ENCODE peak calls at places on chromosomes 13 and 19, in five cellular contexts. One of them, this sample, is unnamed.
A peak's percentile ranks its signal among the peaks of the same experiment; 100 is the strongest.

GRCh38 chr13:83618966-83619365 is 263.3 kb downstream of the SLITRK1 start:
- DNase-seq in stimulated activated CD8-positive, alpha-beta memory T cell treated with anti-CD3 and anti-CD28 coated beads, Interleukin-4, amount 100 ng/mL, for 1 hour: no peak
- DNase-seq in substantia nigra: no peak
- DNase-seq in AG09309: peak; percentile 18
- DNase-seq in stimulated activated CD4-positive, alpha-beta T cell treated with anti-CD3 and anti-CD28 coated beads, Interleukin-4, amount 100 ng/mL, for 1 hour: no peak
- DNase-seq in this sample: no peak

GRCh38 chr13:90197722-90198121 is 1149.8 kb upstream of the MIR17HG start:
- DNase-seq in stimulated activated CD4-positive, alpha-beta T cell treated with anti-CD3 and anti-CD28 coated beads, Interleukin-4, amount 100 ng/mL, for 1 hour: no peak
- DNase-seq in AG09309: no peak
- DNase-seq in stimulated activated CD8-positive, alpha-beta memory T cell treated with anti-CD3 and anti-CD28 coated beads, Interleukin-4, amount 100 ng/mL, for 1 hour: no peak
- DNase-seq in substantia nigra: no peak
- DNase-seq in this sample: no peak

GRCh38 chr13:24223341-24224231 is 63.1 kb downstream of the SPATA13 start:
- DNase-seq in AG09309: no peak
- DNase-seq in substantia nigra: no peak
- DNase-seq in stimulated activated CD4-positive, alpha-beta T cell treated with anti-CD3 and anti-CD28 coated beads, Interleukin-4, amount 100 ng/mL, for 1 hour: no peak
- DNase-seq in stimulated activated CD8-positive, alpha-beta memory T cell treated with anti-CD3 and anti-CD28 coated beads, Interleukin-4, amount 100 ng/mL, for 1 hour: no peak
- DNase-seq in this sample: no peak

GRCh38 chr13:112897956-112898785 is 70.8 kb upstream of the MCF2L start:
- DNase-seq in substantia nigra: no peak
- DNase-seq in stimulated activated CD8-positive, alpha-beta memory T cell treated with anti-CD3 and anti-CD28 coated beads, Interleukin-4, amount 100 ng/mL, for 1 hour: no peak
- DNase-seq in stimulated activated CD4-positive, alpha-beta T cell treated with anti-CD3 and anti-CD28 coated beads, Interleukin-4, amount 100 ng/mL, for 1 hour: no peak
- DNase-seq in AG09309: no peak
- DNase-seq in this sample: no peak

GRCh38 chr13:71860547-71861131 is 6.4 kb downstream of the DACH1 start:
- DNase-seq in AG09309: no peak
- DNase-seq in stimulated activated CD8-positive, alpha-beta memory T cell treated with anti-CD3 and anti-CD28 coated beads, Interleukin-4, amount 100 ng/mL, for 1 hour: no peak
- DNase-seq in substantia nigra: no peak
- DNase-seq in stimulated activated CD4-positive, alpha-beta T cell treated with anti-CD3 and anti-CD28 coated beads, Interleukin-4, amount 100 ng/mL, for 1 hour: no peak
- DNase-seq in this sample: no peak

GRCh38 chr13:34338102-34338501 is 520.2 kb downstream of the RFC3 start:
- DNase-seq in substantia nigra: no peak
- DNase-seq in stimulated activated CD4-positive, alpha-beta T cell treated with anti-CD3 and anti-CD28 coated beads, Interleukin-4, amount 100 ng/mL, for 1 hour: no peak
- DNase-seq in AG09309: no peak
- DNase-seq in stimulated activated CD8-positive, alpha-beta memory T cell treated with anti-CD3 and anti-CD28 coated beads, Interleukin-4, amount 100 ng/mL, for 1 hour: no peak
- DNase-seq in this sample: no peak

GRCh38 chr19:11379857-11380350 is 4.2 kb downstream of the EPOR start:
- DNase-seq in AG09309: no peak
- DNase-seq in substantia nigra: no peak
- DNase-seq in stimulated activated CD4-positive, alpha-beta T cell treated with anti-CD3 and anti-CD28 coated beads, Interleukin-4, amount 100 ng/mL, for 1 hour: no peak
- DNase-seq in stimulated activated CD8-positive, alpha-beta memory T cell treated with anti-CD3 and anti-CD28 coated beads, Interleukin-4, amount 100 ng/mL, for 1 hour: no peak
- DNase-seq in this sample: no peak

GRCh38 chr13:41588899-41589298 is 131.5 kb downstream of the RGCC start:
- DNase-seq in stimulated activated CD4-positive, alpha-beta T cell treated with anti-CD3 and anti-CD28 coated beads, Interleukin-4, amount 100 ng/mL, for 1 hour: peak; percentile 45
- DNase-seq in AG09309: peak; percentile 80
- DNase-seq in stimulated activated CD8-positive, alpha-beta memory T cell treated with anti-CD3 and anti-CD28 coated beads, Interleukin-4, amount 100 ng/mL, for 1 hour: no peak
- DNase-seq in substantia nigra: no peak
- DNase-seq in this sample: peak; percentile 97

GRCh38 chr19:11159598-11160001 is 4.0 kb upstream of the SPC24 start:
- DNase-seq in stimulated activated CD8-positive, alpha-beta memory T cell treated with anti-CD3 and anti-CD28 coated beads, Interleukin-4, amount 100 ng/mL, for 1 hour: no peak
- DNase-seq in AG09309: no peak
- DNase-seq in substantia nigra: no peak
- DNase-seq in stimulated activated CD4-positive, alpha-beta T cell treated with anti-CD3 and anti-CD28 coated beads, Interleukin-4, amount 100 ng/mL, for 1 hour: no peak
- DNase-seq in this sample: peak; percentile 41

GRCh38 chr19:51387924-51388389 is at the start of gene LIM2:
- DNase-seq in stimulated activated CD4-positive, alpha-beta T cell treated with anti-CD3 and anti-CD28 coated beads, Interleukin-4, amount 100 ng/mL, for 1 hour: no peak
- DNase-seq in AG09309: no peak
- DNase-seq in substantia nigra: no peak
- DNase-seq in stimulated activated CD8-positive, alpha-beta memory T cell treated with anti-CD3 and anti-CD28 coated beads, Interleukin-4, amount 100 ng/mL, for 1 hour: no peak
- DNase-seq in this sample: no peak

GRCh38 chr13:112248406-112248760 is 127.8 kb upstream of the SPACA7 start:
- DNase-seq in stimulated activated CD8-positive, alpha-beta memory T cell treated with anti-CD3 and anti-CD28 coated beads, Interleukin-4, amount 100 ng/mL, for 1 hour: no peak
- DNase-seq in AG09309: no peak
- DNase-seq in substantia nigra: no peak
- DNase-seq in stimulated activated CD4-positive, alpha-beta T cell treated with anti-CD3 and anti-CD28 coated beads, Interleukin-4, amount 100 ng/mL, for 1 hour: no peak
- DNase-seq in this sample: no peak

GRCh38 chr19:17881701-17882100 is 10.0 kb downstream of the SLC5A5 start:
- DNase-seq in AG09309: no peak
- DNase-seq in stimulated activated CD8-positive, alpha-beta memory T cell treated with anti-CD3 and anti-CD28 coated beads, Interleukin-4, amount 100 ng/mL, for 1 hour: no peak
- DNase-seq in stimulated activated CD4-positive, alpha-beta T cell treated with anti-CD3 and anti-CD28 coated beads, Interleukin-4, amount 100 ng/mL, for 1 hour: no peak
- DNase-seq in substantia nigra: no peak
- DNase-seq in this sample: no peak

GRCh38 chr19:18173572-18174294 is at the start of gene IFI30:
- DNase-seq in AG09309: no peak
- DNase-seq in stimulated activated CD4-positive, alpha-beta T cell treated with anti-CD3 and anti-CD28 coated beads, Interleukin-4, amount 100 ng/mL, for 1 hour: peak; percentile 66
- DNase-seq in stimulated activated CD8-positive, alpha-beta memory T cell treated with anti-CD3 and anti-CD28 coated beads, Interleukin-4, amount 100 ng/mL, for 1 hour: no peak
- DNase-seq in substantia nigra: no peak
- DNase-seq in this sample: no peak

GRCh38 chr19:16066611-16067104 is 9.6 kb upstream of the TPM4 start:
- DNase-seq in substantia nigra: no peak
- DNase-seq in AG09309: no peak
- DNase-seq in stimulated activated CD8-positive, alpha-beta memory T cell treated with anti-CD3 and anti-CD28 coated beads, Interleukin-4, amount 100 ng/mL, for 1 hour: no peak
- DNase-seq in stimulated activated CD4-positive, alpha-beta T cell treated with anti-CD3 and anti-CD28 coated beads, Interleukin-4, amount 100 ng/mL, for 1 hour: peak; percentile 37
- DNase-seq in this sample: peak; percentile 76

GRCh38 chr19:39645800-39646411 is 9.8 kb upstream of the LGALS16 start:
- DNase-seq in substantia nigra: no peak
- DNase-seq in stimulated activated CD4-positive, alpha-beta T cell treated with anti-CD3 and anti-CD28 coated beads, Interleukin-4, amount 100 ng/mL, for 1 hour: peak; percentile 19
- DNase-seq in stimulated activated CD8-positive, alpha-beta memory T cell treated with anti-CD3 and anti-CD28 coated beads, Interleukin-4, amount 100 ng/mL, for 1 hour: no peak
- DNase-seq in AG09309: no peak
- DNase-seq in this sample: peak; percentile 15

GRCh38 chr19:33472696-33473624 is 48.6 kb downstream of the PEPD start:
- DNase-seq in stimulated activated CD8-positive, alpha-beta memory T cell treated with anti-CD3 and anti-CD28 coated beads, Interleukin-4, amount 100 ng/mL, for 1 hour: no peak
- DNase-seq in stimulated activated CD4-positive, alpha-beta T cell treated with anti-CD3 and anti-CD28 coated beads, Interleukin-4, amount 100 ng/mL, for 1 hour: no peak
- DNase-seq in substantia nigra: no peak
- DNase-seq in AG09309: peak; percentile 96
- DNase-seq in this sample: peak; percentile 99

GRCh38 chr13:53382008-53382407 is 353.4 kb downstream of the OLFM4 start:
- DNase-seq in stimulated activated CD4-positive, alpha-beta T cell treated with anti-CD3 and anti-CD28 coated beads, Interleukin-4, amount 100 ng/mL, for 1 hour: no peak
- DNase-seq in substantia nigra: no peak
- DNase-seq in AG09309: no peak
- DNase-seq in stimulated activated CD8-positive, alpha-beta memory T cell treated with anti-CD3 and anti-CD28 coated beads, Interleukin-4, amount 100 ng/mL, for 1 hour: no peak
- DNase-seq in this sample: no peak

GRCh38 chr13:100491164-100491847 is 97.3 kb downstream of the GGACT start:
- DNase-seq in stimulated activated CD8-positive, alpha-beta memory T cell treated with anti-CD3 and anti-CD28 coated beads, Interleukin-4, amount 100 ng/mL, for 1 hour: no peak
- DNase-seq in substantia nigra: no peak
- DNase-seq in AG09309: peak; percentile 59
- DNase-seq in stimulated activated CD4-positive, alpha-beta T cell treated with anti-CD3 and anti-CD28 coated beads, Interleukin-4, amount 100 ng/mL, for 1 hour: no peak
- DNase-seq in this sample: peak; percentile 63

GRCh38 chr13:111549464-111549863 is 229.0 kb downstream of the TEX29 start:
- DNase-seq in substantia nigra: no peak
- DNase-seq in stimulated activated CD8-positive, alpha-beta memory T cell treated with anti-CD3 and anti-CD28 coated beads, Interleukin-4, amount 100 ng/mL, for 1 hour: no peak
- DNase-seq in AG09309: no peak
- DNase-seq in stimulated activated CD4-positive, alpha-beta T cell treated with anti-CD3 and anti-CD28 coated beads, Interleukin-4, amount 100 ng/mL, for 1 hour: no peak
- DNase-seq in this sample: no peak

GRCh38 chr13:91154954-91155353 is 192.5 kb upstream of the MIR17HG start:
- DNase-seq in stimulated activated CD4-positive, alpha-beta T cell treated with anti-CD3 and anti-CD28 coated beads, Interleukin-4, amount 100 ng/mL, for 1 hour: no peak
- DNase-seq in AG09309: no peak
- DNase-seq in substantia nigra: no peak
- DNase-seq in stimulated activated CD8-positive, alpha-beta memory T cell treated with anti-CD3 and anti-CD28 coated beads, Interleukin-4, amount 100 ng/mL, for 1 hour: no peak
- DNase-seq in this sample: no peak

GRCh38 chr19:10497371-10497770 is 5.8 kb downstream of the KEAP1 start:
- DNase-seq in stimulated activated CD4-positive, alpha-beta T cell treated with anti-CD3 and anti-CD28 coated beads, Interleukin-4, amount 100 ng/mL, for 1 hour: no peak
- DNase-seq in substantia nigra: no peak
- DNase-seq in AG09309: no peak
- DNase-seq in stimulated activated CD8-positive, alpha-beta memory T cell treated with anti-CD3 and anti-CD28 coated beads, Interleukin-4, amount 100 ng/mL, for 1 hour: no peak
- DNase-seq in this sample: no peak

GRCh38 chr19:45866400-45867176 is 2.5 kb downstream of the FOXA3 start:
- DNase-seq in stimulated activated CD4-positive, alpha-beta T cell treated with anti-CD3 and anti-CD28 coated beads, Interleukin-4, amount 100 ng/mL, for 1 hour: no peak
- DNase-seq in stimulated activated CD8-positive, alpha-beta memory T cell treated with anti-CD3 and anti-CD28 coated beads, Interleukin-4, amount 100 ng/mL, for 1 hour: no peak
- DNase-seq in AG09309: no peak
- DNase-seq in substantia nigra: no peak
- DNase-seq in this sample: no peak

GRCh38 chr19:56170261-56170660 is 5.5 kb upstream of the GALP start:
- DNase-seq in stimulated activated CD4-positive, alpha-beta T cell treated with anti-CD3 and anti-CD28 coated beads, Interleukin-4, amount 100 ng/mL, for 1 hour: no peak
- DNase-seq in AG09309: peak; percentile 5
- DNase-seq in stimulated activated CD8-positive, alpha-beta memory T cell treated with anti-CD3 and anti-CD28 coated beads, Interleukin-4, amount 100 ng/mL, for 1 hour: no peak
- DNase-seq in substantia nigra: no peak
- DNase-seq in this sample: peak; percentile 43

GRCh38 chr19:5036733-5037681 is 68.1 kb downstream of the KDM4B start:
- DNase-seq in stimulated activated CD8-positive, alpha-beta memory T cell treated with anti-CD3 and anti-CD28 coated beads, Interleukin-4, amount 100 ng/mL, for 1 hour: no peak
- DNase-seq in substantia nigra: peak; percentile 31
- DNase-seq in stimulated activated CD4-positive, alpha-beta T cell treated with anti-CD3 and anti-CD28 coated beads, Interleukin-4, amount 100 ng/mL, for 1 hour: no peak
- DNase-seq in AG09309: no peak
- DNase-seq in this sample: peak; percentile 72

GRCh38 chr13:55893541-55893940 is 1247.2 kb upstream of the PRR20A start:
- DNase-seq in stimulated activated CD8-positive, alpha-beta memory T cell treated with anti-CD3 and anti-CD28 coated beads, Interleukin-4, amount 100 ng/mL, for 1 hour: no peak
- DNase-seq in AG09309: no peak
- DNase-seq in substantia nigra: no peak
- DNase-seq in stimulated activated CD4-positive, alpha-beta T cell treated with anti-CD3 and anti-CD28 coated beads, Interleukin-4, amount 100 ng/mL, for 1 hour: no peak
- DNase-seq in this sample: no peak

GRCh38 chr13:21834511-21834910 is 163.6 kb downstream of the FGF9 start:
- DNase-seq in AG09309: no peak
- DNase-seq in stimulated activated CD4-positive, alpha-beta T cell treated with anti-CD3 and anti-CD28 coated beads, Interleukin-4, amount 100 ng/mL, for 1 hour: no peak
- DNase-seq in stimulated activated CD8-positive, alpha-beta memory T cell treated with anti-CD3 and anti-CD28 coated beads, Interleukin-4, amount 100 ng/mL, for 1 hour: no peak
- DNase-seq in substantia nigra: no peak
- DNase-seq in this sample: no peak

GRCh38 chr19:17164644-17165043 is 50.5 kb upstream of the USE1 start:
- DNase-seq in substantia nigra: no peak
- DNase-seq in stimulated activated CD4-positive, alpha-beta T cell treated with anti-CD3 and anti-CD28 coated beads, Interleukin-4, amount 100 ng/mL, for 1 hour: no peak
- DNase-seq in stimulated activated CD8-positive, alpha-beta memory T cell treated with anti-CD3 and anti-CD28 coated beads, Interleukin-4, amount 100 ng/mL, for 1 hour: no peak
- DNase-seq in AG09309: no peak
- DNase-seq in this sample: no peak

GRCh38 chr13:35057858-35058257 is 115.8 kb downstream of the NBEA start:
- DNase-seq in AG09309: no peak
- DNase-seq in substantia nigra: no peak
- DNase-seq in stimulated activated CD8-positive, alpha-beta memory T cell treated with anti-CD3 and anti-CD28 coated beads, Interleukin-4, amount 100 ng/mL, for 1 hour: no peak
- DNase-seq in stimulated activated CD4-positive, alpha-beta T cell treated with anti-CD3 and anti-CD28 coated beads, Interleukin-4, amount 100 ng/mL, for 1 hour: no peak
- DNase-seq in this sample: no peak

GRCh38 chr19:55452381-55453325 is 8.8 kb downstream of the ISOC2 start:
- DNase-seq in AG09309: no peak
- DNase-seq in stimulated activated CD4-positive, alpha-beta T cell treated with anti-CD3 and anti-CD28 coated beads, Interleukin-4, amount 100 ng/mL, for 1 hour: peak; percentile 33
- DNase-seq in stimulated activated CD8-positive, alpha-beta memory T cell treated with anti-CD3 and anti-CD28 coated beads, Interleukin-4, amount 100 ng/mL, for 1 hour: no peak
- DNase-seq in substantia nigra: peak; percentile 82
- DNase-seq in this sample: peak; percentile 79

GRCh38 chr13:102586615-102587014 is 10.2 kb upstream of the TPP2 start:
- DNase-seq in substantia nigra: no peak
- DNase-seq in stimulated activated CD8-positive, alpha-beta memory T cell treated with anti-CD3 and anti-CD28 coated beads, Interleukin-4, amount 100 ng/mL, for 1 hour: no peak
- DNase-seq in AG09309: no peak
- DNase-seq in stimulated activated CD4-positive, alpha-beta T cell treated with anti-CD3 and anti-CD28 coated beads, Interleukin-4, amount 100 ng/mL, for 1 hour: no peak
- DNase-seq in this sample: no peak

GRCh38 chr19:29541473-29542253 is 15.9 kb downstream of the VSTM2B start:
- DNase-seq in stimulated activated CD8-positive, alpha-beta memory T cell treated with anti-CD3 and anti-CD28 coated beads, Interleukin-4, amount 100 ng/mL, for 1 hour: no peak
- DNase-seq in substantia nigra: no peak
- DNase-seq in stimulated activated CD4-positive, alpha-beta T cell treated with anti-CD3 and anti-CD28 coated beads, Interleukin-4, amount 100 ng/mL, for 1 hour: no peak
- DNase-seq in AG09309: no peak
- DNase-seq in this sample: no peak

This sample was measured in IMR-90.